ENCODE peak calls at places on chromosomes 12 and 14, in ten cellular contexts. One of them, this sample, is unnamed.

GRCh38 chr14:69101331-69101826 is 51.5 kb downstream of the DCAF5 start:
- DNase-seq in endothelial cell: no peak
- DNase-seq in stimulated activated CD8-positive, alpha-beta memory T cell treated with anti-CD3 and anti-CD28 coated beads, Interleukin-2, amount 100 ng/mL, for 1 hour: no peak
- DNase-seq in left colon: no peak
- DNase-seq in effector memory CD8-positive, alpha-beta T cell: no peak
- DNase-seq in activated T-cell treated with anti-CD3 and anti-CD28 coated beads for 48 hours: no peak
- DNase-seq in skeletal muscle cell: peak
- DNase-seq in GM12865: peak
- DNase-seq in mesothelial cell of epicardium: no peak
- DNase-seq in NCI-H2029: no peak
- DNase-seq in this sample: no peak

GRCh38 chr12:124832856-124833255 is 30.8 kb downstream of the SCARB1 start:
- DNase-seq in endothelial cell: no peak
- DNase-seq in stimulated activated CD8-positive, alpha-beta memory T cell treated with anti-CD3 and anti-CD28 coated beads, Interleukin-2, amount 100 ng/mL, for 1 hour: no peak
- DNase-seq in left colon: no peak
- DNase-seq in effector memory CD8-positive, alpha-beta T cell: no peak
- DNase-seq in activated T-cell treated with anti-CD3 and anti-CD28 coated beads for 48 hours: no peak
- DNase-seq in skeletal muscle cell: no peak
- DNase-seq in GM12865: no peak
- DNase-seq in mesothelial cell of epicardium: no peak
- DNase-seq in NCI-H2029: no peak
- DNase-seq in this sample: no peak

GRCh38 chr12:52033506-52034258 is 17.6 kb upstream of the NR4A1 start:
- DNase-seq in endothelial cell: no peak
- DNase-seq in stimulated activated CD8-positive, alpha-beta memory T cell treated with anti-CD3 and anti-CD28 coated beads, Interleukin-2, amount 100 ng/mL, for 1 hour: no peak
- DNase-seq in left colon: no peak
- DNase-seq in effector memory CD8-positive, alpha-beta T cell: no peak
- DNase-seq in activated T-cell treated with anti-CD3 and anti-CD28 coated beads for 48 hours: no peak
- DNase-seq in skeletal muscle cell: no peak
- DNase-seq in GM12865: no peak
- DNase-seq in mesothelial cell of epicardium: no peak
- DNase-seq in NCI-H2029: no peak
- DNase-seq in this sample: no peak

GRCh38 chr12:132445884-132446471 is 44.0 kb upstream of the FBRSL1 start:
- DNase-seq in endothelial cell: peak
- DNase-seq in stimulated activated CD8-positive, alpha-beta memory T cell treated with anti-CD3 and anti-CD28 coated beads, Interleukin-2, amount 100 ng/mL, for 1 hour: peak
- DNase-seq in left colon: peak
- DNase-seq in effector memory CD8-positive, alpha-beta T cell: peak
- DNase-seq in activated T-cell treated with anti-CD3 and anti-CD28 coated beads for 48 hours: peak
- DNase-seq in skeletal muscle cell: peak
- DNase-seq in GM12865: peak
- DNase-seq in mesothelial cell of epicardium: peak
- DNase-seq in NCI-H2029: peak
- DNase-seq in this sample: peak

GRCh38 chr12:57815177-57816000 is 3.1 kb downstream of the AVIL start:
- DNase-seq in endothelial cell: no peak
- DNase-seq in stimulated activated CD8-positive, alpha-beta memory T cell treated with anti-CD3 and anti-CD28 coated beads, Interleukin-2, amount 100 ng/mL, for 1 hour: no peak
- DNase-seq in left colon: no peak
- DNase-seq in effector memory CD8-positive, alpha-beta T cell: no peak
- DNase-seq in activated T-cell treated with anti-CD3 and anti-CD28 coated beads for 48 hours: no peak
- DNase-seq in skeletal muscle cell: no peak
- DNase-seq in GM12865: no peak
- DNase-seq in mesothelial cell of epicardium: no peak
- DNase-seq in NCI-H2029: peak
- DNase-seq in this sample: no peak

GRCh38 chr12:105674871-105675699 is 344.6 kb downstream of the C12orf75 start:
- DNase-seq in endothelial cell: no peak
- DNase-seq in stimulated activated CD8-positive, alpha-beta memory T cell treated with anti-CD3 and anti-CD28 coated beads, Interleukin-2, amount 100 ng/mL, for 1 hour: no peak
- DNase-seq in left colon: no peak
- DNase-seq in effector memory CD8-positive, alpha-beta T cell: no peak
- DNase-seq in activated T-cell treated with anti-CD3 and anti-CD28 coated beads for 48 hours: no peak
- DNase-seq in skeletal muscle cell: no peak
- DNase-seq in GM12865: no peak
- DNase-seq in mesothelial cell of epicardium: no peak
- DNase-seq in NCI-H2029: no peak
- DNase-seq in this sample: no peak

GRCh38 chr14:23482814-23483128 is 13.3 kb downstream of the NGDN start:
- DNase-seq in endothelial cell: no peak
- DNase-seq in stimulated activated CD8-positive, alpha-beta memory T cell treated with anti-CD3 and anti-CD28 coated beads, Interleukin-2, amount 100 ng/mL, for 1 hour: no peak
- DNase-seq in left colon: no peak
- DNase-seq in effector memory CD8-positive, alpha-beta T cell: no peak
- DNase-seq in activated T-cell treated with anti-CD3 and anti-CD28 coated beads for 48 hours: no peak
- DNase-seq in skeletal muscle cell: no peak
- DNase-seq in GM12865: no peak
- DNase-seq in mesothelial cell of epicardium: no peak
- DNase-seq in NCI-H2029: no peak
- DNase-seq in this sample: no peak

GRCh38 chr12:107593713-107594381 is 91.8 kb upstream of the PWP1 start:
- DNase-seq in endothelial cell: no peak
- DNase-seq in stimulated activated CD8-positive, alpha-beta memory T cell treated with anti-CD3 and anti-CD28 coated beads, Interleukin-2, amount 100 ng/mL, for 1 hour: no peak
- DNase-seq in left colon: no peak
- DNase-seq in effector memory CD8-positive, alpha-beta T cell: no peak
- DNase-seq in activated T-cell treated with anti-CD3 and anti-CD28 coated beads for 48 hours: no peak
- DNase-seq in skeletal muscle cell: no peak
- DNase-seq in GM12865: peak
- DNase-seq in mesothelial cell of epicardium: no peak
- DNase-seq in NCI-H2029: no peak
- DNase-seq in this sample: no peak

GRCh38 chr14:60723218-60724079 is 702 bp downstream of the SIX4 start:
- DNase-seq in endothelial cell: peak
- DNase-seq in stimulated activated CD8-positive, alpha-beta memory T cell treated with anti-CD3 and anti-CD28 coated beads, Interleukin-2, amount 100 ng/mL, for 1 hour: no peak
- DNase-seq in left colon: peak
- DNase-seq in effector memory CD8-positive, alpha-beta T cell: peak
- DNase-seq in activated T-cell treated with anti-CD3 and anti-CD28 coated beads for 48 hours: peak
- DNase-seq in skeletal muscle cell: peak
- DNase-seq in GM12865: peak
- DNase-seq in mesothelial cell of epicardium: peak
- DNase-seq in NCI-H2029: peak
- DNase-seq in this sample: peak

GRCh38 chr14:99527427-99528076 is 46.3 kb downstream of the CCNK start:
- DNase-seq in endothelial cell: no peak
- DNase-seq in stimulated activated CD8-positive, alpha-beta memory T cell treated with anti-CD3 and anti-CD28 coated beads, Interleukin-2, amount 100 ng/mL, for 1 hour: no peak
- DNase-seq in left colon: no peak
- DNase-seq in effector memory CD8-positive, alpha-beta T cell: no peak
- DNase-seq in activated T-cell treated with anti-CD3 and anti-CD28 coated beads for 48 hours: no peak
- DNase-seq in skeletal muscle cell: no peak
- DNase-seq in GM12865: no peak
- DNase-seq in mesothelial cell of epicardium: no peak
- DNase-seq in NCI-H2029: no peak
- DNase-seq in this sample: no peak

GRCh38 chr14:92400579-92401444 is 77.8 kb downstream of the SLC24A4 start:
- DNase-seq in endothelial cell: no peak
- DNase-seq in stimulated activated CD8-positive, alpha-beta memory T cell treated with anti-CD3 and anti-CD28 coated beads, Interleukin-2, amount 100 ng/mL, for 1 hour: no peak
- DNase-seq in left colon: no peak
- DNase-seq in effector memory CD8-positive, alpha-beta T cell: no peak
- DNase-seq in activated T-cell treated with anti-CD3 and anti-CD28 coated beads for 48 hours: no peak
- DNase-seq in skeletal muscle cell: no peak
- DNase-seq in GM12865: peak
- DNase-seq in mesothelial cell of epicardium: no peak
- DNase-seq in NCI-H2029: no peak
- DNase-seq in this sample: no peak

GRCh38 chr12:66848967-66849366 is 170.1 kb upstream of the GRIP1 start:
- DNase-seq in endothelial cell: no peak
- DNase-seq in stimulated activated CD8-positive, alpha-beta memory T cell treated with anti-CD3 and anti-CD28 coated beads, Interleukin-2, amount 100 ng/mL, for 1 hour: no peak
- DNase-seq in left colon: no peak
- DNase-seq in effector memory CD8-positive, alpha-beta T cell: no peak
- DNase-seq in activated T-cell treated with anti-CD3 and anti-CD28 coated beads for 48 hours: no peak
- DNase-seq in skeletal muscle cell: no peak
- DNase-seq in GM12865: no peak
- DNase-seq in mesothelial cell of epicardium: no peak
- DNase-seq in NCI-H2029: no peak
- DNase-seq in this sample: no peak

GRCh38 chr12:52097045-52097666 is 17.7 kb downstream of the SMIM41 start:
- DNase-seq in endothelial cell: no peak
- DNase-seq in stimulated activated CD8-positive, alpha-beta memory T cell treated with anti-CD3 and anti-CD28 coated beads, Interleukin-2, amount 100 ng/mL, for 1 hour: no peak
- DNase-seq in left colon: no peak
- DNase-seq in effector memory CD8-positive, alpha-beta T cell: no peak
- DNase-seq in activated T-cell treated with anti-CD3 and anti-CD28 coated beads for 48 hours: no peak
- DNase-seq in skeletal muscle cell: no peak
- DNase-seq in GM12865: no peak
- DNase-seq in mesothelial cell of epicardium: no peak
- DNase-seq in NCI-H2029: no peak
- DNase-seq in this sample: no peak

GRCh38 chr14:54002653-54003052 is 46.0 kb upstream of the BMP4 start:
- DNase-seq in endothelial cell: no peak
- DNase-seq in stimulated activated CD8-positive, alpha-beta memory T cell treated with anti-CD3 and anti-CD28 coated beads, Interleukin-2, amount 100 ng/mL, for 1 hour: no peak
- DNase-seq in left colon: no peak
- DNase-seq in effector memory CD8-positive, alpha-beta T cell: no peak
- DNase-seq in activated T-cell treated with anti-CD3 and anti-CD28 coated beads for 48 hours: no peak
- DNase-seq in skeletal muscle cell: peak
- DNase-seq in GM12865: no peak
- DNase-seq in mesothelial cell of epicardium: no peak
- DNase-seq in NCI-H2029: no peak
- DNase-seq in this sample: no peak

GRCh38 chr12:51994539-51994820 is 12.3 kb upstream of the TAMALIN start:
- DNase-seq in endothelial cell: no peak
- DNase-seq in stimulated activated CD8-positive, alpha-beta memory T cell treated with anti-CD3 and anti-CD28 coated beads, Interleukin-2, amount 100 ng/mL, for 1 hour: no peak
- DNase-seq in left colon: no peak
- DNase-seq in effector memory CD8-positive, alpha-beta T cell: no peak
- DNase-seq in activated T-cell treated with anti-CD3 and anti-CD28 coated beads for 48 hours: no peak
- DNase-seq in skeletal muscle cell: no peak
- DNase-seq in GM12865: no peak
- DNase-seq in mesothelial cell of epicardium: no peak
- DNase-seq in NCI-H2029: no peak
- DNase-seq in this sample: no peak

GRCh38 chr12:100716949-100717732 is 77.4 kb upstream of the ANO4 start:
- DNase-seq in endothelial cell: peak
- DNase-seq in stimulated activated CD8-positive, alpha-beta memory T cell treated with anti-CD3 and anti-CD28 coated beads, Interleukin-2, amount 100 ng/mL, for 1 hour: no peak
- DNase-seq in left colon: peak
- DNase-seq in effector memory CD8-positive, alpha-beta T cell: no peak
- DNase-seq in activated T-cell treated with anti-CD3 and anti-CD28 coated beads for 48 hours: no peak
- DNase-seq in skeletal muscle cell: no peak
- DNase-seq in GM12865: no peak
- DNase-seq in mesothelial cell of epicardium: no peak
- DNase-seq in NCI-H2029: no peak
- DNase-seq in this sample: no peak

GRCh38 chr12:103960567-103961227 is 5.0 kb upstream of the TDG start:
- DNase-seq in endothelial cell: no peak
- DNase-seq in stimulated activated CD8-positive, alpha-beta memory T cell treated with anti-CD3 and anti-CD28 coated beads, Interleukin-2, amount 100 ng/mL, for 1 hour: no peak
- DNase-seq in left colon: no peak
- DNase-seq in effector memory CD8-positive, alpha-beta T cell: no peak
- DNase-seq in activated T-cell treated with anti-CD3 and anti-CD28 coated beads for 48 hours: no peak
- DNase-seq in skeletal muscle cell: no peak
- DNase-seq in GM12865: no peak
- DNase-seq in mesothelial cell of epicardium: no peak
- DNase-seq in NCI-H2029: no peak
- DNase-seq in this sample: no peak

GRCh38 chr12:44847888-44848770 is 28.0 kb downstream of the NELL2 start:
- DNase-seq in endothelial cell: no peak
- DNase-seq in stimulated activated CD8-positive, alpha-beta memory T cell treated with anti-CD3 and anti-CD28 coated beads, Interleukin-2, amount 100 ng/mL, for 1 hour: peak
- DNase-seq in left colon: peak
- DNase-seq in effector memory CD8-positive, alpha-beta T cell: peak
- DNase-seq in activated T-cell treated with anti-CD3 and anti-CD28 coated beads for 48 hours: peak
- DNase-seq in skeletal muscle cell: no peak
- DNase-seq in GM12865: peak
- DNase-seq in mesothelial cell of epicardium: no peak
- DNase-seq in NCI-H2029: no peak
- DNase-seq in this sample: peak

GRCh38 chr14:72779679-72780078 is 114.2 kb downstream of the DPF3 start:
- DNase-seq in endothelial cell: no peak
- DNase-seq in stimulated activated CD8-positive, alpha-beta memory T cell treated with anti-CD3 and anti-CD28 coated beads, Interleukin-2, amount 100 ng/mL, for 1 hour: no peak
- DNase-seq in left colon: no peak
- DNase-seq in effector memory CD8-positive, alpha-beta T cell: no peak
- DNase-seq in activated T-cell treated with anti-CD3 and anti-CD28 coated beads for 48 hours: no peak
- DNase-seq in skeletal muscle cell: no peak
- DNase-seq in GM12865: no peak
- DNase-seq in mesothelial cell of epicardium: no peak
- DNase-seq in NCI-H2029: no peak
- DNase-seq in this sample: no peak

GRCh38 chr12:32893008-32893407 is 3.6 kb downstream of the PKP2 start:
- DNase-seq in endothelial cell: no peak
- DNase-seq in stimulated activated CD8-positive, alpha-beta memory T cell treated with anti-CD3 and anti-CD28 coated beads, Interleukin-2, amount 100 ng/mL, for 1 hour: no peak
- DNase-seq in left colon: no peak
- DNase-seq in effector memory CD8-positive, alpha-beta T cell: no peak
- DNase-seq in activated T-cell treated with anti-CD3 and anti-CD28 coated beads for 48 hours: no peak
- DNase-seq in skeletal muscle cell: no peak
- DNase-seq in GM12865: no peak
- DNase-seq in mesothelial cell of epicardium: no peak
- DNase-seq in NCI-H2029: no peak
- DNase-seq in this sample: no peak

GRCh38 chr14:101716956-101717662 is 44.4 kb upstream of the PPP2R5C start:
- DNase-seq in endothelial cell: no peak
- DNase-seq in stimulated activated CD8-positive, alpha-beta memory T cell treated with anti-CD3 and anti-CD28 coated beads, Interleukin-2, amount 100 ng/mL, for 1 hour: no peak
- DNase-seq in left colon: no peak
- DNase-seq in effector memory CD8-positive, alpha-beta T cell: no peak
- DNase-seq in activated T-cell treated with anti-CD3 and anti-CD28 coated beads for 48 hours: no peak
- DNase-seq in skeletal muscle cell: no peak
- DNase-seq in GM12865: no peak
- DNase-seq in mesothelial cell of epicardium: no peak
- DNase-seq in NCI-H2029: no peak
- DNase-seq in this sample: peak

GRCh38 chr12:43226151-43226550 is 325.9 kb downstream of the ADAMTS20 start:
- DNase-seq in endothelial cell: no peak
- DNase-seq in stimulated activated CD8-positive, alpha-beta memory T cell treated with anti-CD3 and anti-CD28 coated beads, Interleukin-2, amount 100 ng/mL, for 1 hour: no peak
- DNase-seq in left colon: no peak
- DNase-seq in effector memory CD8-positive, alpha-beta T cell: no peak
- DNase-seq in activated T-cell treated with anti-CD3 and anti-CD28 coated beads for 48 hours: no peak
- DNase-seq in skeletal muscle cell: no peak
- DNase-seq in GM12865: no peak
- DNase-seq in mesothelial cell of epicardium: no peak
- DNase-seq in NCI-H2029: no peak
- DNase-seq in this sample: no peak

This sample was measured in immature natural killer cell.